ENCODE peak calls at places on chromosome 14, in four cellular contexts. C, D, Q and H are unnamed samples.

GRCh38 chr14:92770454-92770853 is 22.0 kb upstream of the LGMN start:
- DNase-seq in C (no peak), D (no peak), Q (no peak), H (no peak)

GRCh38 chr14:101225729-101226152 is 322.2 kb upstream of the RTL1 start:
- DNase-seq in Q (no peak), C (no peak), D (no peak), H (no peak)

GRCh38 chr14:23173796-23174195 is 9.7 kb downstream of the SLC7A8 start:
- DNase-seq in D (no peak), Q (no peak), C (no peak), H (no peak)

GRCh38 chr14:54691525-54692260 is 124.8 kb downstream of the SAMD4A start:
- DNase-seq in Q (peak), C (peak), D (peak), H (peak)

GRCh38 chr14:84445486-84445885 is 1084.5 kb upstream of the FLRT2 start:
- DNase-seq in Q (no peak), C (no peak), D (no peak), H (no peak)

GRCh38 chr14:33323979-33324378 is 385.3 kb downstream of the NPAS3 start:
- DNase-seq in D (no peak), Q (no peak), C (no peak), H (no peak)

GRCh38 chr14:76720382-76720813 is 40.9 kb upstream of the VASH1 start:
- DNase-seq in D (no peak), C (peak), Q (peak), H (peak)

GRCh38 chr14:67733609-67734008 is 31.9 kb downstream of the RDH12 start:
- DNase-seq in Q (peak), D (no peak), C (no peak), H (no peak)

GRCh38 chr14:76844223-76844622 is 18.0 kb downstream of the LRRC74A start:
- DNase-seq in D (peak), C (peak), Q (no peak), H (peak)

GRCh38 chr14:43793579-43793978 is 713.5 kb downstream of the FSCB start:
- DNase-seq in D (no peak), C (no peak), Q (no peak), H (no peak)

GRCh38 chr14:29273513-29273912 is 506.9 kb downstream of the FOXG1 start:
- DNase-seq in C (no peak), Q (no peak), D (no peak), H (no peak)

GRCh38 chr14:23079716-23080115 is 15.2 kb downstream of the ACIN1 start:
- DNase-seq in C (no peak), Q (no peak), D (no peak), H (no peak)

GRCh38 chr14:71169028-71169427 is 261.8 kb downstream of the PCNX1 start:
- DNase-seq in C (no peak), Q (peak), D (no peak), H (no peak)

GRCh38 chr14:97380539-97380941 is 583.4 kb downstream of the VRK1 start:
- DNase-seq in Q (no peak), D (peak), C (no peak), H (no peak)

GRCh38 chr14:99065551-99065950 is 206.4 kb downstream of the BCL11B start:
- DNase-seq in Q (no peak), C (no peak), D (no peak), H (no peak)

GRCh38 chr14:88798161-88798560 is 5.4 kb upstream of the EML5 start:
- DNase-seq in D (no peak), Q (no peak), C (no peak), H (no peak)

GRCh38 chr14:44462372-44462771 is 44.7 kb downstream of the FSCB start:
- DNase-seq in C (no peak), Q (no peak), D (no peak), H (no peak)

GRCh38 chr14:29320261-29320660 is 553.7 kb downstream of the FOXG1 start:
- DNase-seq in D (no peak), C (peak), Q (peak), H (no peak)

GRCh38 chr14:67237591-67237990 is 3.6 kb upstream of the PALS1 start:
- DNase-seq in C (no peak), Q (no peak), D (no peak), H (no peak)

GRCh38 chr14:106228541-106229158 is 702.3 kb downstream of the TMEM121 start:
- DNase-seq in D (no peak), Q (no peak), C (no peak), H (no peak)

GRCh38 chr14:23577004-23577681 is 1.4 kb downstream of the JPH4 start:
- DNase-seq in D (no peak), Q (no peak), C (peak), H (no peak)

GRCh38 chr14:81955123-81955522 is 421.5 kb upstream of the SEL1L start:
- DNase-seq in D (no peak), C (no peak), Q (no peak), H (no peak)

GRCh38 chr14:39469094-39469710 is 37.0 kb upstream of the FBXO33 start:
- DNase-seq in D (no peak), C (peak), Q (peak), H (no peak)

GRCh38 chr14:81416233-81416927 is 16.3 kb upstream of the STON2 start:
- DNase-seq in C (no peak), Q (no peak), D (no peak), H (no peak)

GRCh38 chr14:103418508-103418818 is 33.2 kb downstream of the MARK3 start:
- DNase-seq in C (peak), D (no peak), Q (peak), H (no peak)

GRCh38 chr14:89368490-89369477 is 48.2 kb downstream of the FOXN3 start:
- DNase-seq in C (no peak), D (no peak), Q (no peak), H (no peak)

GRCh38 chr14:21395450-21395849 is 11.6 kb upstream of the SUPT16H start:
- DNase-seq in D (no peak), Q (no peak), C (no peak), H (no peak)

GRCh38 chr14:85533821-85534271 is 3.9 kb downstream of the FLRT2 start:
- DNase-seq in C (no peak), D (no peak), Q (peak), H (peak)

DNA sequence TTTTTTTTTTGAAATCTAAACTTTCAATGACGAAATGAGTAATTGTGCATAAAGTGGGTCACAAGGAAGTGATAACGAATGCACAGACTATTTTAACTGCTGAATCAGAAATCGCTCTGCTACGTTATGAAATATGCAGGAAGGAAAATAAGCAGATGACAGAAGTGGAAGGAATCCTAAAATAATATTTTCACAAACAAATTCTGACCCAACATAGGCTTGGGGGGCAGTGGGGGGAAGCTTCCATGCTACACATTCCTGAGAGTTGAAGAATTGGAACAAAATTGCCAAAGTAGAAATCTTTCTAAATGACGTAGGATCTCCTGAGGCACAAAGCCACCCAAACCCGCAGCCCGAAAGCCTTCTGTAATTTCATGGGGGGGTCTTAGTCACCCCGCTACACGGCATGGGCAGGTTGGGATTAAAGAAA is 89.7 kb downstream of the ARF6 start:
- DNase-seq in C (peak), D (no peak), Q (peak), H (no peak)
- H3K4me3 ChIP-seq in C (peak), D (no peak), Q (peak), H (no peak)

DNA sequence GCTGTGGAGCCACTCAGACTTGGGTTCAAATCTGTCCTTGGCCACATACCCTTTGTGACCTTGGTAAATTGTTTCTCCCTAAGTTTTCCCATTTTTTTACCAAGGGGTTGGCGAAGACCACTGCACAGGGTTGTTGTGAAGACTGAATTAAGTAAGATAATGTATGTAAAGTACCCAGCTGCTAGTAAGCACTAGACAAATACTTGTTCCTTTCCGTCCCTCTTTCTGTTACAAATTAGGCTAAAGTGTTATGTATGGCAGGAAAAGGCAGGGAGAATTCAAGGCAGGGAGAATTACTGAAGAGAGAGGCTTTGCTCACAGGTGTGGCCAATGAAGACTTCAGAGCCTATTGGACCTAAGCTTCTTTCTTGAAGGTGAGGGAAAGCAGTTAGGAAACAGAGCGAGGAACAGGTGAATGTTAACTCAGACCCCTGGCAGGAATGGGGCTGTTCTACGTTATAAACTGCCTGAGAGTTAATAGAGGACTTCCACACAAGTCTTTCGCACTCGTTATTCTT is 25.9 kb downstream of the ABHD12B start:
- DNase-seq in D (no peak), C (no peak), Q (no peak), H (no peak)
- H3K4me3 ChIP-seq in D (no peak), C (no peak), Q (no peak), H (no peak)

GRCh38 chr14:91396959-91397815 is 20.4 kb downstream of the CCDC88C start:
- DNase-seq in C (no peak), D (no peak), Q (no peak), H (no peak)

GRCh38 chr14:91399868-91400640 is 17.6 kb downstream of the CCDC88C start:
- DNase-seq in D (no peak), Q (no peak), C (no peak), H (no peak)

GRCh38 chr14:91400696-91401095 is 16.9 kb downstream of the CCDC88C start:
- DNase-seq in Q (peak), D (no peak), C (peak), H (no peak)

GRCh38 chr14:91398192-91398591 is 19.4 kb downstream of the CCDC88C start:
- DNase-seq in D (no peak), Q (no peak), C (no peak), H (no peak)

GRCh38 chr14:91398707-91399106 is 18.9 kb downstream of the CCDC88C start:
- DNase-seq in C (no peak), D (no peak), Q (no peak), H (no peak)
- H3K4me3 ChIP-seq in C (no peak), D (no peak), Q (no peak), H (no peak)

GRCh38 chr14:60649815-60650381 is 621 bp upstream of the SIX1 start:
- DNase-seq in C (no peak), D (no peak), Q (no peak), H (peak)
- H3K4me3 ChIP-seq in C (peak), D (peak), Q (peak), H (peak)

DNA sequence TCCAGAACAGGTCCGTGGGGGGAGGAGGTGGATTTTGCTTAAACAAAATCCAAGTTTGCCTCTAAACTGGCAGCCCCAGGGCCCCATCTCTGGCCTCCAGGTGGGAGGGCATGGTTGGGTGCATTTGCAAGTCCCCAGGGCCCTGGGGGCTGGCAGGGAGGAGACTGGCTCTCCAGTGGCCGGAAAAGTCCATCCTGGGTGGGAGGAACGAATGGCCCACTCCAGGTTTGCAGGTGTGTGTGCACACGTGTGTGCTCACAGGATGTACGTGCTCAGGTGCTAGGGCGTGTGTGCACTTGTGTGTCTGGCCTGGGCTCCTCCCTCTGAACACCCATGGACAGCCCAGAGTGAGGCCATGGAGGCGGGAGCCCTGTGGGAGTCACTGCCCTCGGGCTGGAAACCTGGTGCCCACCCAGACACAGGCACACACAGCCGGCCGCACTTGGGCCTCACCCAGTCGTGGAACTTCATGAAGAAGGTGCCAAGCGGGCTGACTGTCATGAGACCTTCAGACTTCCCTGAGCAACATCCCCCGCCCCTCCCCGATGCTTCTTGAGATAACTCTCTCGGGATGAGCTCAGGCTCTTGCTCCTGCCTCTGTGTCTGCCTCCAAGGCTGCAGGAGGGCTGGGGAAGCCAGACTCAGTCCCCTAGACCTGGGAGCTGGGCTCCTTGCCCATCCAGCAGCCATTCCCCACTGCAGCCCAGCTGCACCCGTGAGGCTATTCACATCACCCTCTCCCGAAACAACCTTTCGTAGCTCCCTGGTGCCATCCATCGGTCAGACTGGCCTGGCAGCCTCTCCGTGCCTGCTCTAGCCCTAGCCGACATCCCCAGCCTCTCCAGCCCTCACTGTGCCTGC is 9.4 kb downstream of the AHNAK2 start:
- DNase-seq in C (peak), Q (peak), D (no peak), H (no peak)
- H3K4me3 ChIP-seq in C (peak), Q (peak), D (peak), H (peak)